ENCODE peak calls at places on chromosomes 6 and 20, in seven cellular contexts. C is tibial artery, S is pancreas, O is heart right ventricle, Q is ovary, U is cardiac muscle cell, M is HCT116. H is an unnamed sample. For H3K9me3 and H3K4me1, the result is how much of the 10 kb centered on the place peaks cover.

GRCh38 chr6:5036309-5036708 is 32.5 kb upstream of the RPP40 start:
- DNase-seq in C (no peak), S (no peak), O (no peak), Q (no peak), U (peak), M (peak), H (no peak)

GRCh38 chr6:139776051-139776450 is 401.6 kb upstream of the CITED2 start:
- DNase-seq in C (no peak), S (no peak), O (no peak), Q (no peak), U (peak), M (no peak), H (no peak)

GRCh38 chr6:2949121-2949520 is 22.2 kb downstream of the SERPINB6 start:
- DNase-seq in C (no peak), S (no peak), O (no peak), Q (no peak), U (no peak), M (no peak), H (no peak)

GRCh38 chr6:15246217-15247211 is 645 bp downstream of the JARID2 start:
- DNase-seq in C (no peak), S (no peak), O (no peak), Q (no peak), U (peak), M (no peak), H (no peak)

GRCh38 chr6:47130086-47130485 is 88.0 kb upstream of the ADGRF1 start:
- DNase-seq in C (no peak), S (no peak), O (no peak), Q (no peak), U (no peak), M (no peak), H (no peak)

GRCh38 chr6:32763417-32763816 is at the start of gene HLA-DQB2:
- DNase-seq in C (no peak), S (no peak), O (no peak), Q (no peak), U (no peak), M (peak), H (no peak)

GRCh38 chr6:54135665-54136370 is 24.6 kb downstream of the MLIP start:
- DNase-seq in C (no peak), S (no peak), O (no peak), Q (no peak), U (peak), M (no peak), H (no peak)

GRCh38 chr6:39926668-39927067 is 7.6 kb downstream of the MOCS1 start:
- DNase-seq in C (no peak), S (no peak), O (no peak), Q (no peak), U (no peak), M (no peak), H (no peak)

GRCh38 chr6:148840256-148840655 is 93.4 kb downstream of the UST start:
- DNase-seq in C (no peak), S (no peak), O (no peak), Q (no peak), U (no peak), M (no peak), H (no peak)

GRCh38 chr20:17798601-17799000 is 98.8 kb downstream of the BANF2 start:
- DNase-seq in C (no peak), S (no peak), O (no peak), Q (no peak), U (no peak), M (no peak), H (no peak)

GRCh38 chr6:145756170-145756662 is 20.9 kb upstream of the EPM2A start:
- DNase-seq in C (peak), S (peak), O (no peak), Q (no peak), U (peak), M (no peak), H (peak)

GRCh38 chr6:100268326-100268725 is 196.4 kb downstream of the SIM1 start:
- DNase-seq in C (no peak), S (no peak), O (no peak), Q (no peak), U (no peak), M (no peak), H (no peak)

GRCh38 chr20:31414381-31414780 is 8.4 kb upstream of the DEFB121 start:
- DNase-seq in C (no peak), S (no peak), O (no peak), Q (no peak), U (no peak), M (no peak), H (no peak)

GRCh38 chr20:31418307-31418706 is 12.3 kb upstream of the DEFB121 start:
- DNase-seq in C (no peak), S (no peak), O (no peak), Q (no peak), U (no peak), M (no peak), H (no peak)
- H3K9me3 ChIP-seq in C (under half), S (under half), O (under half), Q (under half), U (under half), M (under half), H (under half)

DNA sequence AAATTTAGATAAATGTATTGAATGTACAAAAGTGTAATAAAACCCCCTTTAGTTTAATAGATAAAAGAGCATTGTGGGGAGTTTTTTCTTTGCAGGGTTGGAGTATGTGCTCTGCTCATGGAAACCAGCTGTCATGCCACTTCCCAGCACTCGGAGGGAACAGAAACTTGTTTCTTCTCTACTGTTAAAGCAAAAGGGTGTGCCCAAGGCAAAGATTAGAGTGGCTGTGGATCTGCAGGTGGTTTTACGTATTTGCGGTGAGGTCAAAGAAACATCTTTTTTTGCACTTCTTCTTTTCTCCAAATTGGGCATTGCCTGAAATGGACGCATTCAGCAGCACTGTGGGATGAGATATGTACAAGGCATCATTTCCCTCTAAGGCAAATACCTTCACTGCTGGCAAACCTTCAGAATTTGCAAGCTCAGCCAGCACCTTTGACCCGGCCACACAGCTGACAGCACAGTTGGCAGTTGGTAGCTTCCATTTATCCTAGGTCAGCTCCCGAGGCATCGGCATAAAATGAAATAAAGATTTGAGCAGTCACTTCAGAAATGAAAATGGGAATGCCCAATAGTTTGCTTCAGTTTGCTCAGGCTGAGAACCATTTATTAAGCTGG is 178.3 kb upstream of the EYA4 start:
- DNase-seq in C (no peak), S (no peak), O (no peak), Q (no peak), U (peak), M (no peak), H (peak)
- H3K4me3 ChIP-seq in C (no peak), S (no peak), O (no peak), Q (no peak), U (no peak), M (no peak), H (no peak)

DNA sequence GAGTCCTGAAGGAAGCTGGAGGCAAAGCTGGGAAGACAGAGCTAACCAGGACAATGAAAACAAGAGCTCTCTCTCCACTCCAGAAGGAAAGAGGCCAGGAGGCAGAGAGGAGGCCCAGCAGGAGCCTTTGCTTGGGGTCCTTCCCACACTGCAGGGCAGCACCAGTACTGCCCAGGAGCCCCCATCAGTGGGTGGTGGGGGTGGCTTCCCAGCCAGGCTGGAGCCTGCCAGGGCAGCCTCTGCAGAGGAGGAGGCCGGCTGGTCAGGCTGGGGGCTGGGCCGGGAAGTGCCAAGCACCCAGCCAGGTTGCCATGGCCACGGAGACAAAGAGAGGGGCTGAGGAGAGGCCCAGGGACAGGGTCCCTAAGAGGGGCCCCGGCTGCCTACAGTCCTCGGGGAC is 33.4 kb downstream of the PREX1 start:
- DNase-seq in C (no peak), S (no peak), O (no peak), Q (no peak), U (no peak), M (no peak), H (peak)
- H3K4me1 ChIP-seq in C (under half), S (under half), O (half or more), Q (under half), U (under half), M (under half), H (under half)

GRCh38 chr6:16811277-16811979 is 50.2 kb upstream of the ATXN1 start:
- DNase-seq in C (no peak), S (no peak), O (no peak), Q (no peak), U (no peak), M (no peak), H (no peak)
- H3K9me3 ChIP-seq in C (under half), S (under half), O (under half), Q (under half), U (under half), M (under half), H (under half)

GRCh38 chr6:43629104-43629504 is at the start of gene GTPBP2:
- DNase-seq in C (peak), S (peak), O (peak), Q (peak), U (peak), M (peak), H (peak)

GRCh38 chr6:43625393-43625992 is 3.6 kb downstream of the GTPBP2 start:
- DNase-seq in C (no peak), S (no peak), O (no peak), Q (no peak), U (no peak), M (no peak), H (no peak)

GRCh38 chr6:43628392-43629103 is 516 bp downstream of the GTPBP2 start:
- DNase-seq in C (peak), S (peak), O (no peak), Q (peak), U (peak), M (peak), H (peak)

GRCh38 chr6:43624786-43625288 is 4.2 kb downstream of the GTPBP2 start:
- DNase-seq in C (no peak), S (no peak), O (no peak), Q (no peak), U (no peak), M (no peak), H (no peak)

GRCh38 chr6:43627008-43627825 is 1.8 kb downstream of the GTPBP2 start:
- DNase-seq in C (peak), S (peak), O (no peak), Q (no peak), U (peak), M (peak), H (peak)
- H3K4me3 ChIP-seq in C (peak), S (no peak), O (no peak), Q (no peak), U (no peak), M (peak), H (no peak)

DNA sequence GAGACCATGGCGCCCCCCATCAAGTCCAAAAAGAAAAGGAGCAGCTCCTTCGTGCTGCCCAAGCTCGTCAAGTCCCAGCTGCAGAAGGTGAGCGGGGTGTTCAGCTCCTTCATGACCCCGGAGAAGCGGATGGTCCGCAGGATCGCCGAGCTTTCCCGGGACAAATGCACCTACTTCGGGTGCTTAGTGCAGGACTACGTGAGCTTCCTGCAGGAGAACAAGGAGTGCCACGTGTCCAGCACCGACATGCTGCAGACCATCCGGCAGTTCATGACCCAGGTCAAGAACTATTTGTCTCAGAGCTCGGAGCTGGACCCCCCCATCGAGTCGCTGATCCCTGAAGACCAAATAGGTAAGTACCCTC is 41.7 kb upstream of the NAA20 start:
- DNase-seq in C (no peak), S (peak), O (no peak), Q (no peak), U (peak), M (no peak), H (peak)
- H3K4me1 ChIP-seq in C (half or more), S (under half), O (half or more), Q (under half), U (half or more), M (under half), H (under half)

DNA sequence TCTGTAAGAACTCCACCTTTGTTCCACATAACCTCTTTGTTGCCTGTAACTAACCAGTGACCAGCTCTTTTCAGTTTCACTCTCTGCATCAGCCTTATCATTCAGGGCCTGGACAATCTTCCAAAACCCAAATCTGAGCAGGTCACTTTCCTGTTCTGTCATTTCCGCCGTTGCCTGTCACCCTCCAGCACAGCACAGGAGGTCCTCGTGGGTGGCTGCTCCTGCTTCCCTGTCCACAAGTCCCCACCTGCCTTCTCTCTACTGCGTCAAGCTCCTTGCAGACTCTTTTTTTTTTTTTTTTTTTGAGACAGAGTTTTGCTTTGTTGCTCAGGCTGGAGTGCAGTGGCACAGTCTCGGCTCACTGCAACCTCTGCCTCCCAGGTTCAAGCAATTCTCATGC is 73.9 kb downstream of the MTHFD1L start:
- DNase-seq in C (no peak), S (no peak), O (no peak), Q (no peak), U (no peak), M (no peak), H (no peak)
- H3K9me3 ChIP-seq in C (under half), S (under half), O (under half), Q (under half), U (under half), M (under half), H (under half)

GRCh38 chr6:73314577-73315492 is 39.2 kb downstream of the DPPA5 start:
- DNase-seq in C (no peak), S (no peak), O (no peak), Q (no peak), U (peak), M (no peak), H (no peak)
- H3K4me3 ChIP-seq in C (peak), S (no peak), O (no peak), Q (no peak), U (no peak), M (no peak), H (no peak)

GRCh38 chr6:65112435-65112834 is 594.6 kb downstream of the EYS start:
- DNase-seq in C (no peak), S (no peak), O (no peak), Q (no peak), U (no peak), M (no peak), H (no peak)
- H3K4me1 ChIP-seq in C (under half), S (under half), O (under half), Q (under half), U (under half), M (under half), H (under half)

H was measured in aorta.